ENCODE peak calls at places on chromosome 21, in seven cellular contexts. One of them, this sample, is unnamed.

GRCh38 chr21:36127250-36127904 is 7.5 kb upstream of the CBR3 start:
- DNase-seq in HCT116: no peak
- DNase-seq in bronchial epithelial cell: no peak
- DNase-seq in PC-9: no peak
- DNase-seq in adrenal gland: no peak
- DNase-seq in activated B cell treated with CpG ODN at 0.5 μM for 24 hours: no peak
- DNase-seq in AG10803: no peak
- DNase-seq in this sample: no peak

GRCh38 chr21:8990326-8991087 is 1530.9 kb upstream of the TPTE start:
- DNase-seq in AG10803: no peak
- DNase-seq in bronchial epithelial cell: peak
- DNase-seq in adrenal gland: no peak
- DNase-seq in activated B cell treated with CpG ODN at 0.5 μM for 24 hours: no peak
- DNase-seq in PC-9: no peak
- DNase-seq in HCT116: no peak
- DNase-seq in this sample: no peak

GRCh38 chr21:33211732-33212131 is 18.0 kb upstream of the IFNAR2 start:
- DNase-seq in bronchial epithelial cell: no peak
- DNase-seq in AG10803: no peak
- DNase-seq in activated B cell treated with CpG ODN at 0.5 μM for 24 hours: no peak
- DNase-seq in adrenal gland: no peak
- DNase-seq in HCT116: no peak
- DNase-seq in PC-9: no peak
- DNase-seq in this sample: no peak

GRCh38 chr21:39094847-39095525 is 88.3 kb downstream of the PSMG1 start:
- DNase-seq in AG10803: peak
- DNase-seq in activated B cell treated with CpG ODN at 0.5 μM for 24 hours: no peak
- DNase-seq in adrenal gland: no peak
- DNase-seq in HCT116: no peak
- DNase-seq in bronchial epithelial cell: no peak
- DNase-seq in PC-9: peak
- DNase-seq in this sample: no peak

GRCh38 chr21:9753943-9754342 is 767.4 kb upstream of the TPTE start:
- DNase-seq in bronchial epithelial cell: no peak
- DNase-seq in HCT116: no peak
- DNase-seq in activated B cell treated with CpG ODN at 0.5 μM for 24 hours: no peak
- DNase-seq in adrenal gland: no peak
- DNase-seq in PC-9: no peak
- DNase-seq in AG10803: no peak
- DNase-seq in this sample: no peak

GRCh38 chr21:14880922-14881321 is 183.9 kb downstream of the NRIP1 start:
- DNase-seq in adrenal gland: no peak
- DNase-seq in bronchial epithelial cell: peak
- DNase-seq in AG10803: peak
- DNase-seq in activated B cell treated with CpG ODN at 0.5 μM for 24 hours: no peak
- DNase-seq in HCT116: no peak
- DNase-seq in PC-9: no peak
- DNase-seq in this sample: no peak

GRCh38 chr21:31624961-31625491 is 34.5 kb upstream of the SOD1 start:
- DNase-seq in AG10803: no peak
- DNase-seq in bronchial epithelial cell: no peak
- DNase-seq in activated B cell treated with CpG ODN at 0.5 μM for 24 hours: no peak
- DNase-seq in HCT116: no peak
- DNase-seq in adrenal gland: no peak
- DNase-seq in PC-9: no peak
- DNase-seq in this sample: no peak

GRCh38 chr21:32135401-32136363 is 143.2 kb downstream of the MIS18A start:
- DNase-seq in HCT116: no peak
- DNase-seq in adrenal gland: no peak
- DNase-seq in PC-9: no peak
- DNase-seq in AG10803: peak
- DNase-seq in activated B cell treated with CpG ODN at 0.5 μM for 24 hours: no peak
- DNase-seq in bronchial epithelial cell: peak
- DNase-seq in this sample: no peak

GRCh38 chr21:28962465-28962864 is 30.2 kb downstream of the LTN1 start:
- DNase-seq in adrenal gland: no peak
- DNase-seq in PC-9: no peak
- DNase-seq in HCT116: no peak
- DNase-seq in activated B cell treated with CpG ODN at 0.5 μM for 24 hours: no peak
- DNase-seq in bronchial epithelial cell: no peak
- DNase-seq in AG10803: no peak
- DNase-seq in this sample: no peak

GRCh38 chr21:22342855-22343254 is 1344.6 kb downstream of the NCAM2 start:
- DNase-seq in HCT116: no peak
- DNase-seq in activated B cell treated with CpG ODN at 0.5 μM for 24 hours: no peak
- DNase-seq in AG10803: no peak
- DNase-seq in bronchial epithelial cell: no peak
- DNase-seq in PC-9: no peak
- DNase-seq in adrenal gland: no peak
- DNase-seq in this sample: no peak

GRCh38 chr21:30793581-30794314 is 19.3 kb downstream of the KRTAP8-1 start:
- DNase-seq in bronchial epithelial cell: no peak
- DNase-seq in PC-9: no peak
- DNase-seq in HCT116: no peak
- DNase-seq in adrenal gland: no peak
- DNase-seq in activated B cell treated with CpG ODN at 0.5 μM for 24 hours: no peak
- DNase-seq in AG10803: no peak
- DNase-seq in this sample: no peak

GRCh38 chr21:38363684-38364083 is 106.9 kb downstream of the KCNJ15 start:
- DNase-seq in HCT116: no peak
- DNase-seq in adrenal gland: no peak
- DNase-seq in activated B cell treated with CpG ODN at 0.5 μM for 24 hours: no peak
- DNase-seq in AG10803: no peak
- DNase-seq in PC-9: no peak
- DNase-seq in bronchial epithelial cell: no peak
- DNase-seq in this sample: no peak

GRCh38 chr21:15363921-15364320 is 299.1 kb upstream of the NRIP1 start:
- DNase-seq in bronchial epithelial cell: peak
- DNase-seq in adrenal gland: no peak
- DNase-seq in AG10803: no peak
- DNase-seq in activated B cell treated with CpG ODN at 0.5 μM for 24 hours: no peak
- DNase-seq in HCT116: no peak
- DNase-seq in PC-9: no peak
- DNase-seq in this sample: no peak

GRCh38 chr21:14922980-14923379 is 141.8 kb downstream of the NRIP1 start:
- DNase-seq in activated B cell treated with CpG ODN at 0.5 μM for 24 hours: no peak
- DNase-seq in adrenal gland: no peak
- DNase-seq in bronchial epithelial cell: no peak
- DNase-seq in PC-9: no peak
- DNase-seq in HCT116: no peak
- DNase-seq in AG10803: no peak
- DNase-seq in this sample: no peak

GRCh38 chr21:33551664-33552063 is 8.8 kb downstream of the SON start:
- DNase-seq in PC-9: no peak
- DNase-seq in HCT116: no peak
- DNase-seq in AG10803: no peak
- DNase-seq in adrenal gland: no peak
- DNase-seq in bronchial epithelial cell: no peak
- DNase-seq in activated B cell treated with CpG ODN at 0.5 μM for 24 hours: no peak
- DNase-seq in this sample: no peak

GRCh38 chr21:33028759-33029511 is 3.2 kb downstream of the OLIG2 start:
- DNase-seq in HCT116: no peak
- DNase-seq in PC-9: no peak
- DNase-seq in adrenal gland: no peak
- DNase-seq in bronchial epithelial cell: no peak
- DNase-seq in AG10803: no peak
- DNase-seq in activated B cell treated with CpG ODN at 0.5 μM for 24 hours: no peak
- DNase-seq in this sample: no peak

GRCh38 chr21:38861989-38862683 is 56.4 kb downstream of the ETS2 start:
- DNase-seq in adrenal gland: no peak
- DNase-seq in bronchial epithelial cell: no peak
- DNase-seq in activated B cell treated with CpG ODN at 0.5 μM for 24 hours: peak
- DNase-seq in AG10803: peak
- DNase-seq in HCT116: no peak
- DNase-seq in PC-9: no peak
- DNase-seq in this sample: no peak

GRCh38 chr21:34858559-34858958 is 189.8 kb downstream of the CLIC6 start:
- DNase-seq in adrenal gland: no peak
- DNase-seq in HCT116: no peak
- DNase-seq in PC-9: no peak
- DNase-seq in activated B cell treated with CpG ODN at 0.5 μM for 24 hours: no peak
- DNase-seq in AG10803: no peak
- DNase-seq in bronchial epithelial cell: no peak
- DNase-seq in this sample: no peak

GRCh38 chr21:27806261-27806660 is 839.4 kb upstream of the ADAMTS5 start:
- DNase-seq in PC-9: no peak
- DNase-seq in HCT116: no peak
- DNase-seq in AG10803: no peak
- DNase-seq in activated B cell treated with CpG ODN at 0.5 μM for 24 hours: no peak
- DNase-seq in bronchial epithelial cell: no peak
- DNase-seq in adrenal gland: no peak
- DNase-seq in this sample: no peak

GRCh38 chr21:34017127-34017961 is 56.0 kb upstream of the MRPS6 start:
- DNase-seq in activated B cell treated with CpG ODN at 0.5 μM for 24 hours: no peak
- DNase-seq in bronchial epithelial cell: no peak
- DNase-seq in adrenal gland: no peak
- DNase-seq in HCT116: no peak
- DNase-seq in AG10803: peak
- DNase-seq in PC-9: no peak
- DNase-seq in this sample: no peak

GRCh38 chr21:14866859-14867560 is 197.8 kb downstream of the NRIP1 start:
- DNase-seq in HCT116: no peak
- DNase-seq in activated B cell treated with CpG ODN at 0.5 μM for 24 hours: no peak
- DNase-seq in PC-9: no peak
- DNase-seq in bronchial epithelial cell: peak
- DNase-seq in AG10803: peak
- DNase-seq in adrenal gland: no peak
- DNase-seq in this sample: no peak

GRCh38 chr21:16124397-16125130 is 394.8 kb downstream of the USP25 start:
- DNase-seq in HCT116: no peak
- DNase-seq in activated B cell treated with CpG ODN at 0.5 μM for 24 hours: no peak
- DNase-seq in adrenal gland: peak
- DNase-seq in PC-9: no peak
- DNase-seq in bronchial epithelial cell: peak
- DNase-seq in AG10803: peak
- DNase-seq in this sample: no peak

GRCh38 chr21:35159881-35160280 is 110.8 kb upstream of the RUNX1 start:
- DNase-seq in AG10803: peak
- DNase-seq in adrenal gland: no peak
- DNase-seq in bronchial epithelial cell: peak
- DNase-seq in activated B cell treated with CpG ODN at 0.5 μM for 24 hours: no peak
- DNase-seq in HCT116: no peak
- DNase-seq in PC-9: no peak
- DNase-seq in this sample: no peak

GRCh38 chr21:35035581-35035980 is 13.5 kb downstream of the RUNX1 start:
- DNase-seq in PC-9: no peak
- DNase-seq in bronchial epithelial cell: no peak
- DNase-seq in adrenal gland: no peak
- DNase-seq in activated B cell treated with CpG ODN at 0.5 μM for 24 hours: no peak
- DNase-seq in HCT116: no peak
- DNase-seq in AG10803: no peak
- DNase-seq in this sample: no peak

GRCh38 chr21:35984654-35985366 is 75.5 kb downstream of the SETD4 start:
- DNase-seq in adrenal gland: no peak
- DNase-seq in AG10803: no peak
- DNase-seq in HCT116: no peak
- DNase-seq in PC-9: peak
- DNase-seq in bronchial epithelial cell: no peak
- DNase-seq in activated B cell treated with CpG ODN at 0.5 μM for 24 hours: no peak
- DNase-seq in this sample: no peak

GRCh38 chr21:34825101-34825500 is 156.3 kb downstream of the CLIC6 start:
- DNase-seq in bronchial epithelial cell: no peak
- DNase-seq in HCT116: no peak
- DNase-seq in AG10803: no peak
- DNase-seq in adrenal gland: no peak
- DNase-seq in activated B cell treated with CpG ODN at 0.5 μM for 24 hours: no peak
- DNase-seq in PC-9: no peak
- DNase-seq in this sample: no peak

GRCh38 chr21:45407629-45408247 is 2.8 kb downstream of the COL18A1 start:
- DNase-seq in AG10803: no peak
- DNase-seq in PC-9: peak
- DNase-seq in HCT116: no peak
- DNase-seq in adrenal gland: no peak
- DNase-seq in bronchial epithelial cell: peak
- DNase-seq in activated B cell treated with CpG ODN at 0.5 μM for 24 hours: no peak
- DNase-seq in this sample: no peak
- TF ChIP-seq CTCF in AG10803: no peak
- TF ChIP-seq CTCF in PC-9: no peak
- TF ChIP-seq CTCF in HCT116: peak
- TF ChIP-seq CTCF in adrenal gland: no peak
- TF ChIP-seq CTCF in bronchial epithelial cell: no peak
- TF ChIP-seq CTCF in activated B cell treated with CpG ODN at 0.5 μM for 24 hours: no peak
- TF ChIP-seq CTCF in this sample: no peak

GRCh38 chr21:25561668-25562641 is 45.3 kb downstream of the MRPL39 start:
- DNase-seq in bronchial epithelial cell: peak
- DNase-seq in AG10803: peak
- DNase-seq in PC-9: peak
- DNase-seq in activated B cell treated with CpG ODN at 0.5 μM for 24 hours: peak
- DNase-seq in HCT116: no peak
- DNase-seq in adrenal gland: peak
- DNase-seq in this sample: no peak
- TF ChIP-seq CTCF in bronchial epithelial cell: peak
- TF ChIP-seq CTCF in AG10803: peak
- TF ChIP-seq CTCF in PC-9: no peak
- TF ChIP-seq CTCF in activated B cell treated with CpG ODN at 0.5 μM for 24 hours: no peak
- TF ChIP-seq CTCF in HCT116: no peak
- TF ChIP-seq CTCF in adrenal gland: no peak
- TF ChIP-seq CTCF in this sample: no peak

GRCh38 chr21:40120944-40121575 is 253.8 kb downstream of the PCP4 start:
- DNase-seq in adrenal gland: no peak
- DNase-seq in AG10803: peak
- DNase-seq in activated B cell treated with CpG ODN at 0.5 μM for 24 hours: no peak
- DNase-seq in bronchial epithelial cell: peak
- DNase-seq in HCT116: no peak
- DNase-seq in PC-9: no peak
- DNase-seq in this sample: no peak
- TF ChIP-seq CTCF in adrenal gland: peak
- TF ChIP-seq CTCF in AG10803: peak
- TF ChIP-seq CTCF in activated B cell treated with CpG ODN at 0.5 μM for 24 hours: no peak
- TF ChIP-seq CTCF in bronchial epithelial cell: peak
- TF ChIP-seq CTCF in HCT116: peak
- TF ChIP-seq CTCF in PC-9: peak
- TF ChIP-seq CTCF in this sample: peak

GRCh38 chr21:44303490-44303981 is 3.7 kb downstream of the PFKL start:
- DNase-seq in PC-9: no peak
- DNase-seq in adrenal gland: no peak
- DNase-seq in AG10803: no peak
- DNase-seq in activated B cell treated with CpG ODN at 0.5 μM for 24 hours: no peak
- DNase-seq in HCT116: no peak
- DNase-seq in bronchial epithelial cell: no peak
- DNase-seq in this sample: peak

GRCh38 chr21:44300262-44300959 is 558 bp downstream of the PFKL start:
- DNase-seq in HCT116: no peak
- DNase-seq in PC-9: peak
- DNase-seq in adrenal gland: peak
- DNase-seq in AG10803: peak
- DNase-seq in activated B cell treated with CpG ODN at 0.5 μM for 24 hours: peak
- DNase-seq in bronchial epithelial cell: peak
- DNase-seq in this sample: no peak

GRCh38 chr21:44304041-44304738 is 4.3 kb downstream of the PFKL start:
- DNase-seq in HCT116: no peak
- DNase-seq in PC-9: no peak
- DNase-seq in AG10803: no peak
- DNase-seq in activated B cell treated with CpG ODN at 0.5 μM for 24 hours: no peak
- DNase-seq in adrenal gland: no peak
- DNase-seq in bronchial epithelial cell: no peak
- DNase-seq in this sample: no peak

GRCh38 chr21:44301093-44301492 is 1.2 kb downstream of the PFKL start:
- DNase-seq in bronchial epithelial cell: no peak
- DNase-seq in activated B cell treated with CpG ODN at 0.5 μM for 24 hours: no peak
- DNase-seq in PC-9: no peak
- DNase-seq in AG10803: no peak
- DNase-seq in HCT116: no peak
- DNase-seq in adrenal gland: no peak
- DNase-seq in this sample: no peak

GRCh38 chr21:44301961-44302406 is 2.1 kb downstream of the PFKL start:
- DNase-seq in adrenal gland: no peak
- DNase-seq in AG10803: no peak
- DNase-seq in activated B cell treated with CpG ODN at 0.5 μM for 24 hours: no peak
- DNase-seq in bronchial epithelial cell: no peak
- DNase-seq in PC-9: no peak
- DNase-seq in HCT116: no peak
- DNase-seq in this sample: no peak
- TF ChIP-seq CTCF in adrenal gland: no peak
- TF ChIP-seq CTCF in AG10803: no peak
- TF ChIP-seq CTCF in activated B cell treated with CpG ODN at 0.5 μM for 24 hours: no peak
- TF ChIP-seq CTCF in bronchial epithelial cell: peak
- TF ChIP-seq CTCF in PC-9: no peak
- TF ChIP-seq CTCF in HCT116: peak
- TF ChIP-seq CTCF in this sample: no peak

This sample was measured in D721Med.